ENCODE peak calls at places on chromosomes 11 and 22, in five cellular contexts. G is body of pancreas, L is AG10803, Z is psoas muscle, O is left ventricle myocardium inferior. J is an unnamed sample.

GRCh38 chr22:29503811-29504372 is 23.9 kb downstream of the NEFH start:
- DNase-seq in G (peak), L (peak), Z (no peak), O (peak), J (no peak)

GRCh38 chr11:68579455-68579854 is 104.9 kb upstream of the GAL start:
- DNase-seq in G (no peak), L (no peak), Z (no peak), O (no peak), J (no peak)

GRCh38 chr11:20840341-20840740 is 171.0 kb downstream of the NELL1 start:
- DNase-seq in G (no peak), L (no peak), Z (no peak), O (no peak), J (no peak)

GRCh38 chr11:128394436-128395089 is 192.8 kb downstream of the ETS1 start:
- DNase-seq in G (no peak), L (peak), Z (no peak), O (no peak), J (no peak)

GRCh38 chr11:103234974-103235373 is 125.7 kb downstream of the DYNC2H1 start:
- DNase-seq in G (no peak), L (peak), Z (no peak), O (no peak), J (no peak)

GRCh38 chr11:587978-588380 is 11.7 kb downstream of the PHRF1 start:
- DNase-seq in G (peak), L (peak), Z (no peak), O (no peak), J (peak)

GRCh38 chr11:101583180-101584128 is at the start of gene TRPC6:
- DNase-seq in G (peak), L (no peak), Z (peak), O (peak), J (no peak)

GRCh38 chr22:45302047-45302446 is 7.7 kb upstream of the FAM118A start:
- DNase-seq in G (no peak), L (peak), Z (no peak), O (no peak), J (no peak)

GRCh38 chr11:12137005-12137690 is 26.8 kb downstream of the MICAL2 start:
- DNase-seq in G (no peak), L (no peak), Z (no peak), O (no peak), J (no peak)

GRCh38 chr11:68430384-68430783 is 30.2 kb upstream of the PPP6R3 start:
- DNase-seq in G (no peak), L (no peak), Z (no peak), O (no peak), J (no peak)

GRCh38 chr11:9277176-9277575 is 12.0 kb upstream of the DENND5A start:
- DNase-seq in G (no peak), L (no peak), Z (no peak), O (no peak), J (no peak)

GRCh38 chr11:115941481-115941993 is 437.3 kb upstream of the CADM1 start:
- DNase-seq in G (peak), L (no peak), Z (no peak), O (peak), J (peak)

GRCh38 chr22:43994006-43994405 is 30.1 kb upstream of the PARVB start:
- DNase-seq in G (no peak), L (no peak), Z (no peak), O (no peak), J (no peak)

GRCh38 chr11:78339483-78339882 is 78.1 kb downstream of the GAB2 start:
- DNase-seq in G (no peak), L (no peak), Z (no peak), O (no peak), J (no peak)

GRCh38 chr11:29448246-29448877 is 568.5 kb downstream of the KCNA4 start:
- DNase-seq in G (no peak), L (peak), Z (no peak), O (no peak), J (no peak)
- TF ChIP-seq CTCF in G (no peak), L (peak), Z (no peak), O (peak), J (no peak)

GRCh38 chr22:37255558-37256006 is 11.5 kb upstream of the RAC2 start:
- DNase-seq in G (no peak), L (no peak), Z (no peak), O (no peak), J (no peak)
- TF ChIP-seq CTCF in G (no peak), L (no peak), Z (no peak), O (no peak), J (no peak)

DNA sequence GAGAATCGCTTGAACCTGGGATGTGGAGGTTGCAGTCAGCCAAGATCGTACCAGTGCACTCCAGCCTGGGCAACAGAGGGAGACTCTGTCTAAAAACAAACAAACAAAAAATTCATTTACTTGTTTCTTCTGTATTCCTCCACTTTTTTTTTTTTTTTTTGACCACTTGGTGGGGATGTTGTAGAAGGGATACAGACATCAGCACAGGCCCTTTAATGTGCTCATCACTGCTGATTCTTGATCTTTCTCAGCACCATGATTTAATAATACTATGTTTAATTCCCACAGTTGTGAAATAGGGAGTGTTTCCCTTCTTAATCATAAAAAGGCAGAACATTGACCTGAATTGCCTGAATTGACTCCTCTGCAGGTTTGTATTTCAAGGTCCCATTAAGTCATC is 4.5 kb downstream of the TTC9C start:
- DNase-seq in G (no peak), L (peak), Z (no peak), O (no peak), J (no peak)
- TF ChIP-seq CTCF in G (no peak), L (peak), Z (no peak), O (no peak), J (no peak)

GRCh38 chr11:34594603-34595002 is 26.3 kb upstream of the EHF start:
- DNase-seq in G (no peak), L (no peak), Z (no peak), O (no peak), J (no peak)
- TF ChIP-seq CTCF in G (no peak), L (no peak), Z (no peak), O (no peak), J (no peak)

GRCh38 chr11:43576834-43577521 is 103.6 kb upstream of the HSD17B12 start:
- DNase-seq in G (no peak), L (peak), Z (no peak), O (peak), J (no peak)
- TF ChIP-seq CTCF in G (no peak), L (peak), Z (peak), O (peak), J (no peak)

GRCh38 chr11:93549986-93550385 is 6.8 kb upstream of the SMCO4 start:
- DNase-seq in G (no peak), L (no peak), Z (no peak), O (no peak), J (no peak)

GRCh38 chr11:93547768-93548167 is 4.6 kb upstream of the SMCO4 start:
- DNase-seq in G (no peak), L (no peak), Z (no peak), O (no peak), J (no peak)

GRCh38 chr11:93548679-93549319 is 5.6 kb upstream of the SMCO4 start:
- DNase-seq in G (no peak), L (no peak), Z (no peak), O (no peak), J (no peak)

GRCh38 chr11:93547028-93547427 is 3.8 kb upstream of the SMCO4 start:
- DNase-seq in G (no peak), L (no peak), Z (no peak), O (no peak), J (no peak)

GRCh38 chr11:93552874-93553273 is 9.7 kb upstream of the SMCO4 start:
- DNase-seq in G (no peak), L (no peak), Z (no peak), O (no peak), J (no peak)
- TF ChIP-seq CTCF in G (no peak), L (no peak), Z (no peak), O (no peak), J (no peak)

GRCh38 chr11:18145025-18145424 is 12.7 kb downstream of the MRGPRX3 start:
- DNase-seq in G (no peak), L (no peak), Z (no peak), O (no peak), J (no peak)
- TF ChIP-seq CTCF in G (no peak), L (peak), Z (no peak), O (no peak), J (no peak)

GRCh38 chr22:20182378-20182777 is 31.5 kb upstream of the CCDC188 start:
- DNase-seq in G (no peak), L (no peak), Z (no peak), O (no peak), J (no peak)

GRCh38 chr22:20180245-20180630 is 29.4 kb upstream of the CCDC188 start:
- DNase-seq in G (no peak), L (no peak), Z (no peak), O (no peak), J (no peak)

GRCh38 chr22:20179455-20180244 is 28.8 kb upstream of the CCDC188 start:
- DNase-seq in G (no peak), L (no peak), Z (no peak), O (no peak), J (no peak)

GRCh38 chr22:20181194-20181931 is 30.5 kb upstream of the CCDC188 start:
- DNase-seq in G (no peak), L (no peak), Z (no peak), O (no peak), J (no peak)

GRCh38 chr22:20180640-20181039 is 29.8 kb upstream of the CCDC188 start:
- DNase-seq in G (no peak), L (no peak), Z (no peak), O (no peak), J (no peak)
- TF ChIP-seq CTCF in G (no peak), L (no peak), Z (no peak), O (no peak), J (no peak)

GRCh38 chr11:63510360-63511130 is 4.7 kb downstream of the LGALS12 start:
- DNase-seq in G (peak), L (peak), Z (peak), O (peak), J (no peak)

GRCh38 chr11:63508745-63509144 is 2.9 kb downstream of the LGALS12 start:
- DNase-seq in G (no peak), L (no peak), Z (no peak), O (no peak), J (no peak)

GRCh38 chr11:63504933-63505586 is 824 bp upstream of the LGALS12 start:
- DNase-seq in G (peak), L (no peak), Z (peak), O (peak), J (no peak)

GRCh38 chr11:63505857-63506528 is at the start of gene LGALS12:
- DNase-seq in G (peak), L (no peak), Z (no peak), O (no peak), J (no peak)

DNA sequence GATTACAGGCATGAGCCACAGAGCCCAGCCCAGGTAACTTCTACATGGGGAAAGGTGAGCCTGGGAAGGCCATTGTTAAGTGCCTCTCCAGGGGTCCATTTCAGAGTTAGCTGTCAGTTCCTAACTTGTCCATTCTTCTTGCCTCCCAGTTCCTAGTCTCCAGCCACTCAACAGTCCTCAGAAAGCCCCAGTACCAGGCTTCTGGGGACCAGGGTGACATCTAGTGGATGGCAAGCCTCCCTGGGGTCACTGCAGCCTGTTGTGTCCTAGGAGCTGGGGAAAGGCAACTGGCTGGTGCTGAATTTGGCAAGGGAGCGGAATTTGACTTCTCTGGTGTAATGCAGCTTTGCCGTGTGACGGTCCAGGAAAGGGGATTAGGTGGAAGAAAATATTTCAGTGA is 2.1 kb downstream of the LGALS12 start:
- DNase-seq in G (peak), L (no peak), Z (peak), O (peak), J (no peak)
- TF ChIP-seq CTCF in G (peak), L (peak), Z (peak), O (peak), J (peak)

GRCh38 chr11:64516226-64516625 is 74.8 kb upstream of the SLC22A12 start:
- DNase-seq in G (no peak), L (no peak), Z (no peak), O (no peak), J (no peak)
- TF ChIP-seq CTCF in G (no peak), L (no peak), Z (no peak), O (no peak), J (no peak)

J was measured in ascending aorta.